ENCODE peak calls at places on chromosome 2, in four cellular contexts. H is caudate nucleus; F is A673; Z is CD4-positive, CD25-positive, alpha-beta regulatory T cell. W is an unnamed sample.

GRCh38 chr2:237581751-237582746 is 8.5 kb downstream of the RAB17 start:
- DNase-seq in H (peak), F (peak), Z (peak), W (peak)

GRCh38 chr2:160380613-160381012 is 113.0 kb downstream of the RBMS1 start:
- DNase-seq in H (no peak), F (no peak), Z (no peak), W (no peak)

GRCh38 chr2:118246726-118247125 is 158.5 kb downstream of the INSIG2 start:
- DNase-seq in H (no peak), F (no peak), Z (no peak), W (no peak)

GRCh38 chr2:12177052-12177994 is 430.9 kb downstream of the LPIN1 start:
- DNase-seq in H (no peak), F (no peak), Z (no peak), W (peak)

GRCh38 chr2:10721344-10722251 is at the start of gene ATP6V1C2:
- DNase-seq in H (no peak), F (no peak), Z (no peak), W (peak)

GRCh38 chr2:224268441-224268840 is 133.5 kb downstream of the FAM124B start:
- DNase-seq in H (no peak), F (peak), Z (no peak), W (no peak)

GRCh38 chr2:71785550-71785951 is 332.2 kb downstream of the DYSF start:
- DNase-seq in H (no peak), F (no peak), Z (no peak), W (no peak)

GRCh38 chr2:11996618-11997017 is 250.2 kb downstream of the LPIN1 start:
- DNase-seq in H (no peak), F (no peak), Z (no peak), W (no peak)

GRCh38 chr2:119371111-119371510 is 4.3 kb downstream of the DBI start:
- DNase-seq in H (peak), F (no peak), Z (no peak), W (no peak)

GRCh38 chr2:70964596-70965386 is 13.6 kb upstream of the ANKRD53 start:
- DNase-seq in H (peak), F (no peak), Z (peak), W (peak)

GRCh38 chr2:236769981-236770671 is 200.5 kb downstream of the ACKR3 start:
- DNase-seq in H (no peak), F (peak), Z (no peak), W (no peak)

GRCh38 chr2:203021986-203022385 is 7.3 kb downstream of the NBEAL1 start:
- DNase-seq in H (no peak), F (no peak), Z (no peak), W (no peak)

GRCh38 chr2:189648846-189649529 is 12.3 kb upstream of the ASNSD1 start:
- DNase-seq in H (no peak), F (no peak), Z (no peak), W (no peak)

GRCh38 chr2:236114959-236115358 is 53.2 kb downstream of the GBX2 start:
- DNase-seq in H (no peak), F (no peak), Z (no peak), W (no peak)

GRCh38 chr2:142188562-142188961 is 57.7 kb upstream of the LRP1B start:
- DNase-seq in H (no peak), F (no peak), Z (no peak), W (no peak)

GRCh38 chr2:230908595-230909191 is 16.3 kb downstream of the GPR55 start:
- DNase-seq in H (peak), F (peak), Z (no peak), W (no peak)

GRCh38 chr2:25375371-25375988 is 33.8 kb upstream of the DNMT3A start:
- DNase-seq in H (no peak), F (no peak), Z (no peak), W (no peak)

GRCh38 chr2:104434363-104434792 is 419.5 kb upstream of the POU3F3 start:
- DNase-seq in H (no peak), F (no peak), Z (no peak), W (peak)

GRCh38 chr2:109677815-109678580 is 63.8 kb downstream of the SOWAHC start:
- DNase-seq in H (no peak), F (no peak), Z (no peak), W (no peak)

GRCh38 chr2:125959047-125959446 is 696.9 kb upstream of the GYPC start:
- DNase-seq in H (no peak), F (no peak), Z (no peak), W (no peak)

GRCh38 chr2:66122491-66122890 is 312.4 kb upstream of the MEIS1 start:
- DNase-seq in H (no peak), F (no peak), Z (no peak), W (no peak)

GRCh38 chr2:23788100-23788499 is 138.8 kb downstream of the ATAD2B start:
- DNase-seq in H (no peak), F (no peak), Z (peak), W (no peak)

GRCh38 chr2:47946593-47946992 is 40.3 kb upstream of the FBXO11 start:
- DNase-seq in H (no peak), F (no peak), Z (no peak), W (no peak)

GRCh38 chr2:102233132-102233884 is 46.5 kb downstream of the IL1RL2 start:
- DNase-seq in H (no peak), F (no peak), Z (no peak), W (no peak)

GRCh38 chr2:95670167-95670566 is 78.4 kb downstream of the TRIM43 start:
- DNase-seq in H (no peak), F (no peak), Z (no peak), W (no peak)

GRCh38 chr2:27130396-27130795 is 4.0 kb downstream of the PREB start:
- DNase-seq in H (no peak), F (no peak), Z (no peak), W (no peak)

GRCh38 chr2:38074047-38074774 is 1.7 kb downstream of the CYP1B1 start:
- DNase-seq in H (no peak), F (no peak), Z (no peak), W (no peak)

DNA sequence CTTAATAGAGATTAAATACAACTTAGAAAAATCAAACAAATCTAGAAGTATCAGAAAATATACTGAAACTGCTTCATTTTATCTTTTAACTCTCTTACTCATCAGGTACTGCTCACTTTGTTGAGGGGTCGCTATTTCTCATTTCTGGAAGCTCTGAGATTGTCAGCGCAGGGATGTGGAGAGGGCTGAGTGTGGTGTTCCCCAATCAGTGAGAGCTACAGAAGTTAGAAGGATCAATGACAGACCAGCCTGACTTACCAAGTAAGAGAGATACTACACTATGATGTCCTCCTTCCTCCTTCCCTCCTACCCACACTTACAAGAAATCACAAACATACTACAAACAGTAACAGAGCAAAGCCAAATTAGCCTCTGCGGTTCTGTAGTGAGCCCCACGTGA is 8.1 kb downstream of the GCFC2 start:
- DNase-seq in H (no peak), F (no peak), Z (no peak), W (no peak)
- H3K27ac ChIP-seq in H (no peak), F (no peak), Z (no peak), W (no peak)

DNA sequence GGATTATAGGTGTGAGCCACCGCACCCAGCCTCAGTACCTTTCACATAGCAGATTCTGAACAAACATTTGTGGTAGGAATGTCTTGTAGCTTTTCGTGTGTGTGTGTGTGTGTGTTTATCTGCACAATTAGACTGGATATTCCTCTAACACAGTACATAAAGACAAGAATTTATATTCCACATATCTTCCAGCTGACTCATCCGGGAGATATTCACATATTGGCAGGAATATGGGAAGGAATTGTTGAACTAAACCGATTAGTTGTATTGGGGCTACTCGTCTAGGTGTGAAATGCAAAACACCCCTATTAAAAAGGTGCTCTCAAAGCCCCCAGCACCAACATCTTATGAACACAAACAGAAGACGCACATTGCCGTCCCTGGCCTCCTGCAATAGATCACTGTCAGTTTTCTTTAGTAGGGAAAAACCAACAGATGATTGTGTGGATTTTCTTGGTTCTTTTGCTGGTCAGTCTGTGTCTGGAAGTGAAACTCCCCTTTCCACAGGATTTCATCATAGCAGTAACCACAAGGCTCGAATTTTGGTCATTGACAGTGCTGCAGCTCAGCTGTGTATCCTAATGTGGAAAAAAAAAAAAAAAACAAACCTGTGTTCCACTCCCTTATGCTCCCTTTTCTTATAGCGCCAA is 208.5 kb upstream of the ACVR2A start:
- DNase-seq in H (no peak), F (no peak), Z (no peak), W (no peak)
- H3K27ac ChIP-seq in H (no peak), F (no peak), Z (no peak), W (no peak)

DNA sequence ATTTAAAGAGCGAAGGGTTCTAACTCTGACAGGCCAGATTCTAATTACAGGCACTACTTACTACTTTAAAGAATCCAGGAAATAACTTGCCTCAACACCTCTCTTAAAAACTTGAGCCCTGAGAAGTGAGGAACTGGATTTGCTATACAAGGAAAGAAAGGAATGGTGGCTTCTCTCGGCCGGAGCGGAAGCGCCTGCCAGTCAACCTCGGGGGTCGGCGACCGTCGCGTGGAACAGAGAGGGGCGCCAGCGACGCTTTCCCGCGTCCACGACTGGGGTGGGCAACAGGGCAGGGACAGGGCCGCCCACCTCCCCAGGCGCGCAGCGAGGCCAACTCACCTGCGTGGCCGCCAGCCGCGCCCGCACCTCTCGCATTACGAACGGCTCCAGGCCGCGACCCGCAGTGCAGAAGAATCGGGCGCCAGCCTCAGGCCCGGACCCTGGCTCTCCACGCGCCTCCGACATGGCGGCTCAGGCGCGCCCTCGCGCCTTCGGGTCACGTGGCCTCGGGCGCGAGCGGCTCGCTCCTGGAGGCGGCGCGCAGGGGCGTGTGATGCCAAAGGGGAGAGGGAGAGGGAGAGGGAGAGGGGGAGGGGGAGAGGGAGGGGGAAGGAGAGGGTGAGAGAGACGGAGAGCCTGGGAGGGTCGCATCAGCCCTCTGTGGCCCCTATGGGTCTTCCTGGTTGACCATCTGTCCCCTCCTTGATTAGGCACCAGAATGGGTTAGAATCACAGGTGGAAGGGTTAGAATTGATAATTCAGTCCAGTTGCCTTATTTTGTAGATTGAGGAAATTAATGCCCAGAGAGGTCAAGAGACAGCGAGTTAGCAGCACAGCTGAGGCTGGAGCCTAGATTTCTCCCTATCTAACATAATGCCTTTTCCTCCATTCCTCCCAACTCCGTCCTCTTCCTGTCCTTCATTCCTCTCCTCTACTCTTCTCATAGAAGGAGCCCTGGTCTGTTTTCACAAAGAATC is at the start of gene THUMPD2:
- DNase-seq in H (peak), F (peak), Z (peak), W (peak)
- H3K27ac ChIP-seq in H (peak), F (peak), Z (peak), W (peak)

DNA sequence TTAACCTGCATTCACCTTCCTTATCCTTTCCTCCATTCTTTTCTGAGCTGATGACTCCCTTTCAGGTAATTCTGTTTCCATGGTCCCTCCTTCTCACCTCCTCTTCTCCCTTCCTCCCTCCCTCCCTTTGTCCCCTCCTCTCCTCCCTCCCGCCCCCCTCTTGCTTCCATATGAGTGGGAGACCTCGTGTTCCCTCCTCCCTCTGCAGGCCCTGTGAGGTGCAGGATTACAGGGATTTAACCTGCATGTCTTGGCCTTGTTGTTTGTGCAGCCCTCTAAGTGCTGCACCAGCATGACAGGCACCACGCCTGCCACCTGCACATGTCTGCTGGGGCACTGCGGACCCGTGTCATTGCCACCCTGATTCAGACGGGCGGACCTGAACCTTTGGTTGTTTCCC is 103.1 kb downstream of the SNTG2 start:
- DNase-seq in H (no peak), F (no peak), Z (no peak), W (no peak)
- H3K27ac ChIP-seq in H (no peak), F (no peak), Z (no peak), W (no peak)

GRCh38 chr2:43268066-43268971 is 41.9 kb upstream of the ZFP36L2 start:
- DNase-seq in H (no peak), F (no peak), Z (no peak), W (no peak)
- H3K27ac ChIP-seq in H (no peak), F (no peak), Z (no peak), W (no peak)

DNA sequence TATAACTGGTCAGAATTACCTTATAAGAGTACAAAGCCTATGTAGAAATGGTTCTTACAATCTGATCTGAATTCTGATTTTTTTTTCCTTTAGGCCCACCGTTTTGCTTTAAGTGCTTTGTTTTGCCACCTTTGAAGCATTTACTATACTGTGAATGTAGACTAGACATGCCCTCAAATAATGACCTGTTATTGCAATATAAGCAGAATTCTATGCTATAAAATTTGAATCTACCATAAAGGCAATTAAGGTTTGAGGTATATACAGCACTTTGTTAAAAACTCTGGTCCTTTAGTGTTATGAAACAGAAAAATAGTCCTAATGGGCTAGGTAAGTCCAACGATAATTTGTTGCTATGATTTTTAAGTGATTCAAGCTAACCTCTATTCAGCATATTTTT is 86.6 kb upstream of the NOSTRIN start:
- DNase-seq in H (no peak), F (no peak), Z (no peak), W (no peak)
- H3K27ac ChIP-seq in H (no peak), F (no peak), Z (no peak), W (no peak)